ENCODE peak calls at places on chromosomes 12 and 14, in five cellular contexts. X is pancreas, W is neuronal stem cell, K is SJSA1, J is cardiac muscle cell. G is an unnamed sample.

GRCh38 chr12:42638697-42639096 is 49.2 kb upstream of the PRICKLE1 start:
- DNase-seq in X (no peak), W (no peak), K (no peak), J (no peak), G (no peak)

GRCh38 chr12:114746297-114747074 is 62.5 kb upstream of the TBX3 start:
- DNase-seq in X (no peak), W (no peak), K (no peak), J (peak; percentile 35), G (no peak)

GRCh38 chr14:54329082-54329695 is 67.6 kb upstream of the CDKN3 start:
- DNase-seq in X (no peak), W (peak; percentile 84), K (no peak), J (peak; percentile 80), G (no peak)

GRCh38 chr14:34780646-34781045 is 66.3 kb upstream of the CFL2 start:
- DNase-seq in X (no peak), W (no peak), K (no peak), J (no peak), G (no peak)

GRCh38 chr12:7180685-7181084 is 8.8 kb upstream of the PEX5 start:
- DNase-seq in X (no peak), W (no peak), K (no peak), J (no peak), G (no peak)

GRCh38 chr12:49748306-49748705 is 6.9 kb downstream of the TMBIM6 start:
- DNase-seq in X (no peak), W (no peak), K (peak; percentile 48), J (peak; percentile 14), G (no peak)

GRCh38 chr12:23210573-23210972 is 585.6 kb downstream of the ETNK1 start:
- DNase-seq in X (no peak), W (no peak), K (no peak), J (no peak), G (no peak)

GRCh38 chr12:65839027-65839426 is 14.7 kb downstream of the HMGA2 start:
- DNase-seq in X (no peak), W (no peak), K (no peak), J (no peak), G (no peak)

GRCh38 chr12:102480401-102480800 is at the start of gene IGF1:
- DNase-seq in X (no peak), W (no peak), K (no peak), J (peak; percentile 82), G (no peak)

GRCh38 chr12:130677957-130678558 is 38.0 kb downstream of the RIMBP2 start:
- DNase-seq in X (no peak), W (no peak), K (no peak), J (no peak), G (no peak)

GRCh38 chr14:94000986-94001385 is 3.9 kb downstream of the CCDC197 start:
- DNase-seq in X (no peak), W (no peak), K (no peak), J (no peak), G (no peak)

GRCh38 chr14:66650491-66650911 is 142.6 kb downstream of the GPHN start:
- DNase-seq in X (no peak), W (no peak), K (no peak), J (peak; percentile 45), G (no peak)

GRCh38 chr12:4012977-4013968 is 140.1 kb upstream of the PARP11 start:
- DNase-seq in X (no peak), W (no peak), K (no peak), J (no peak), G (peak; percentile 77)

GRCh38 chr12:116426391-116427136 is 132.6 kb upstream of the MAP1LC3B2 start:
- DNase-seq in X (no peak), W (no peak), K (peak; percentile 96), J (peak; percentile 99), G (peak; percentile 89)

GRCh38 chr14:94292526-94292871 is 569 bp downstream of the SERPINA10 start:
- DNase-seq in X (no peak), W (no peak), K (no peak), J (no peak), G (no peak)

GRCh38 chr12:13211859-13212664 is 15.5 kb downstream of the EMP1 start:
- DNase-seq in X (no peak), W (peak; percentile 65), K (peak; percentile 64), J (peak; percentile 84), G (no peak)

GRCh38 chr12:80230068-80230467 is 130.7 kb downstream of the OTOGL start:
- DNase-seq in X (no peak), W (peak; percentile 67), K (no peak), J (no peak), G (no peak)

GRCh38 chr14:103949386-103949785 is 7.1 kb upstream of the RD3L start:
- DNase-seq in X (no peak), W (no peak), K (peak; percentile 69), J (peak; percentile 9), G (no peak)

GRCh38 chr12:56635539-56636117 is 5.5 kb upstream of the BAZ2A start:
- DNase-seq in X (no peak), W (no peak), K (no peak), J (no peak), G (no peak)

GRCh38 chr14:48826058-48826457 is 760.1 kb downstream of the RPS29 start:
- DNase-seq in X (no peak), W (no peak), K (no peak), J (no peak), G (no peak)

GRCh38 chr12:110717037-110717436 is 25.7 kb downstream of the PPP1CC start:
- DNase-seq in X (no peak), W (no peak), K (no peak), J (no peak), G (no peak)

GRCh38 chr14:100263141-100263540 is 24.2 kb downstream of the YY1 start:
- DNase-seq in X (no peak), W (no peak), K (no peak), J (no peak), G (no peak)

GRCh38 chr14:56892959-56893358 is 82.7 kb upstream of the OTX2 start:
- DNase-seq in X (no peak), W (no peak), K (no peak), J (no peak), G (no peak)

GRCh38 chr12:3724096-3724805 is 28.7 kb downstream of the CRACR2A start:
- DNase-seq in X (no peak), W (no peak), K (no peak), J (no peak), G (no peak)

DNA sequence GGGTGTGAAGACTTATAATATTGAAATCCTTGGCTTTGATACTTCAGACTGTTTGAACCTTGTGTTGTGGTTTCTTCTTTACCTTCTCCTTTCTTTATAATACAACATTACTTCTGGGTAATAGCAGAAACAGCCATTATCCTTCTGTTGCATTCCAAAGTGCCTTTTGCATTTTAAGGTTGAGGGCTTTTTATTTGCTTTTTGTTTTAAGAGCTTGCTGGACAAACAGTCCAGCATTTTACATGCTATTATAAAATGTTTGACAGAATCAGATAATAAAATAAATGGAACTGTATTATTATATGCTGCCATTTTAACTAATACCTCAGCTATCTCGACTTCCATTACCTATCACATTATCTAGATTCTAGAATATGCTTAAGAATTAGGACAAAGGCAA is 14.0 kb downstream of the RNF34 start:
- DNase-seq in X (no peak), W (no peak), K (no peak), J (no peak), G (no peak)
- H3K27ac ChIP-seq in X (no peak overlapping the region), W (no peak overlapping the region), K (no peak overlapping the region), J (no peak overlapping the region), G (no peak overlapping the region)

GRCh38 chr12:28993720-28994119 is 155.4 kb upstream of the FAR2 start:
- DNase-seq in X (no peak), W (no peak), K (no peak), J (peak; percentile 20), G (no peak)

GRCh38 chr12:28988384-28988704 is 160.7 kb upstream of the FAR2 start:
- DNase-seq in X (no peak), W (no peak), K (no peak), J (peak; percentile 46), G (no peak)

GRCh38 chr12:28987538-28988383 is 161.3 kb upstream of the FAR2 start:
- DNase-seq in X (no peak), W (no peak), K (no peak), J (peak; percentile 30), G (no peak)
- H3K27ac ChIP-seq in X (no peak overlapping the region), W (no peak overlapping the region), K (no peak overlapping the region), J (no peak overlapping the region), G (no peak overlapping the region)

DNA sequence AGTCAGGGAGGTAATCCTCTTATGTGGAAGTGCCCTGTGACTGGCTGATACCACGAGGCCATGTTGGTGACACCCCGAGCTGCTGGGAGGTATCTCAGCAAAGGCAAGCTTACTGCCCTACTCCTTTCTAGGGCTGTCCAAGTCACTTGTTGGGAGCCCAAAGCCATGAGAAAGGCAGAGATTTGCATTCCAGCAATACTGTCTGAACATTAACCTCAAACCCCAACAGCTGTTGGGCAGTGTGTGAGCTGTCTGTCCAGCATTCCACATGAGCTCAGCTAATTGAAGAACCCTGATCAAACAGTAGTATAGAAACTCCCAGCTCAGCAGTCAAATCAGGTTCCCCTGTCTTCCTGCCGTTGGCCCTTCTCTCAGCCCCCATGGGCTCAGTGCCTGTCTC is 9.2 kb downstream of the ABHD4 start:
- DNase-seq in X (no peak), W (no peak), K (no peak), J (no peak), G (no peak)
- H3K27ac ChIP-seq in X (no peak overlapping the region), W (no peak overlapping the region), K (no peak overlapping the region), J (no peak overlapping the region), G (no peak overlapping the region)

DNA sequence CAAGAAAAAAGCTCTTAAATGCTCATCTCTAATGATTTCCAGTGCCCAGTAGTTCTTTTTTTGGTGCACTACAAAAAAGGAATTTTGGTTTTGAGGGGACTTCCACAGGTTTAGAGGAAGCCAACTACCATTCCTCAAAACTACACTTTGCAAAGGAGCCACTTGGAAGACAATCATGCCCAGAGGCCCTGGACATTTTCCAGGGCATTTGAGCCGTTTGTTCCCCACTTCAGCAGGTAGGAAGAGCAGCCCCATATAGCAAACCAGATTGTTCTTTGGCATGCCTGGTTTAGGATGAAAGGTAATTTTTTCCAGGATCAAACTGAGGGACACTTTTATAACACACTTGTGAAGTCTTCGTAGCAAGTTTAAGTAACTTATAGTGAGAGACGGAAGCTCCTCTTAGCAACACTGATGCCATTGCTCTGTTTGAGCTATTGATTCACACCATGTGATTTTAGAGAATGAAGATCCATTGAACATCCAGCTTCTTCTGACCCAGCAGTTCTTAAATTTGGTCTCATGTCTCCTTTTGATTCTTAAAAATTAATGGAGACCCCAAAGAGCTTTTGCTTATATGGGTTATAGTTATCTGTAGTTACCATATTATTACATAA is 188.0 kb downstream of the ETV6 start:
- DNase-seq in X (no peak), W (no peak), K (no peak), J (no peak), G (no peak)
- H3K27ac ChIP-seq in X (no peak overlapping the region), W (no peak overlapping the region), K (no peak overlapping the region), J (no peak overlapping the region), G (no peak overlapping the region)

G was measured in kidney.